ENCODE peak calls at places on chromosomes 3 and 15, in nine cellular contexts. X is cardiac septum; Y is activated CD8-positive, alpha-beta memory T cell treated with anti-CD3 and anti-CD28 coated beads for 48 hours; M is occipital lobe; D is mucosa of gallbladder; L is hypothalamus; Q is adipocyte; K is neural crest cell; E is HTR-8/SVneo. B is an unnamed sample.

GRCh38 chr15:36053746-36054145 is 507.8 kb upstream of the DPH6 start:
- DNase-seq in E (no peak), L (no peak), K (no peak), Y (no peak), M (no peak), D (no peak), Q (no peak), X (no peak), B (peak)

GRCh38 chr3:196948442-196949365 is 6.4 kb upstream of the NCBP2 start:
- DNase-seq in L (no peak), E (no peak), D (no peak), M (no peak), K (no peak), Y (no peak), Q (no peak), X (no peak), B (no peak)

GRCh38 chr3:119898478-119899177 is 116.7 kb downstream of the NR1I2 start:
- DNase-seq in Q (no peak), L (no peak), M (no peak), D (no peak), X (no peak), E (no peak), Y (no peak), K (no peak), B (peak)

GRCh38 chr3:53161345-53161819 is 373 bp downstream of the PRKCD start:
- DNase-seq in L (no peak), K (no peak), D (no peak), M (no peak), E (no peak), Q (peak), X (peak), Y (no peak), B (no peak)

GRCh38 chr3:190883973-190884832 is 21.7 kb upstream of the GMNC start:
- DNase-seq in Y (no peak), E (peak), K (peak), D (peak), L (no peak), M (peak), Q (peak), X (no peak), B (peak)

GRCh38 chr3:9023191-9023590 is 59.9 kb upstream of the RAD18 start:
- DNase-seq in Q (no peak), L (no peak), M (no peak), E (no peak), D (no peak), Y (no peak), K (no peak), X (no peak), B (no peak)

GRCh38 chr3:37530298-37530697 is 331.4 kb upstream of the CTDSPL start:
- DNase-seq in L (no peak), X (no peak), Q (no peak), K (no peak), Y (no peak), D (no peak), E (no peak), M (no peak), B (no peak)

GRCh38 chr15:65421360-65422215 is 1.2 kb downstream of the IGDCC4 start:
- DNase-seq in Y (no peak), E (no peak), K (peak), X (peak), Q (peak), L (peak), M (no peak), D (peak), B (no peak)

GRCh38 chr3:94735354-94735753 is 672.5 kb downstream of the NSUN3 start:
- DNase-seq in D (no peak), E (no peak), M (no peak), X (no peak), Q (no peak), Y (no peak), K (no peak), L (no peak), B (no peak)

GRCh38 chr15:71237456-71238188 is 122.4 kb downstream of the THSD4 start:
- DNase-seq in Q (peak), L (no peak), M (peak), E (peak), K (no peak), D (peak), Y (no peak), X (peak), B (peak)

GRCh38 chr3:95815828-95816227 is 998.6 kb upstream of the EPHA6 start:
- DNase-seq in Q (no peak), D (no peak), X (no peak), K (no peak), L (no peak), Y (no peak), M (no peak), E (no peak), B (peak)

GRCh38 chr3:127053026-127053425 is 70.1 kb downstream of the PLXNA1 start:
- DNase-seq in X (no peak), E (no peak), Y (no peak), M (no peak), L (no peak), K (no peak), D (no peak), Q (no peak), B (no peak)

GRCh38 chr3:62131620-62132019 is 241.7 kb downstream of the FEZF2 start:
- DNase-seq in Q (peak), L (no peak), M (no peak), D (no peak), X (no peak), Y (no peak), K (no peak), E (no peak), B (no peak)

GRCh38 chr3:55526332-55527030 is 39.4 kb upstream of the WNT5A start:
- DNase-seq in Q (no peak), D (no peak), X (no peak), E (no peak), Y (no peak), K (no peak), M (no peak), L (no peak), B (no peak)

GRCh38 chr3:39271363-39271762 is 8.5 kb downstream of the CX3CR1 start:
- DNase-seq in Q (no peak), X (no peak), L (no peak), M (no peak), D (no peak), K (no peak), Y (no peak), E (no peak), B (no peak)

GRCh38 chr15:57994468-57995154 is 70.9 kb downstream of the ALDH1A2 start:
- DNase-seq in D (no peak), K (no peak), Y (no peak), X (no peak), L (no peak), M (no peak), E (no peak), Q (peak), B (no peak)

GRCh38 chr3:10533731-10534011 is 28.3 kb upstream of the ATP2B2 start:
- DNase-seq in D (no peak), E (no peak), Q (no peak), K (no peak), Y (no peak), X (no peak), L (no peak), M (no peak), B (no peak)

GRCh38 chr3:36866358-36866757 is 78.5 kb downstream of the TRANK1 start:
- DNase-seq in Q (no peak), L (no peak), M (no peak), X (no peak), E (no peak), Y (no peak), D (no peak), K (no peak), B (no peak)

GRCh38 chr3:47323431-47324277 is 40.9 kb downstream of the KLHL18 start:
- DNase-seq in L (no peak), X (no peak), D (no peak), Y (no peak), M (no peak), Q (peak), E (no peak), K (no peak), B (no peak)

GRCh38 chr15:49134683-49135341 is 20.6 kb downstream of the COPS2 start:
- DNase-seq in M (no peak), D (no peak), L (no peak), E (no peak), Y (no peak), X (no peak), Q (no peak), K (no peak), B (peak)

GRCh38 chr3:115858995-115859807 is 235.9 kb downstream of the GAP43 start:
- DNase-seq in E (no peak), L (no peak), Y (no peak), D (no peak), Q (no peak), X (no peak), M (no peak), K (no peak), B (no peak)